ENCODE peak calls at places on chromosomes 2 and 18, in eight cellular contexts. D is iris pigment epithelial cell; S is stomach; M is left lobe of liver; V is HEK293T; C is naive B cell; B is glutamatergic neuron; Y is effector memory CD4-positive, alpha-beta T cell. W is an unnamed sample.
A peak's percentile ranks its signal among the peaks of the same experiment; 100 is the strongest.

GRCh38 chr2:168244318-168244717 is 3.1 kb downstream of the STK39 start:
- DNase-seq in D (peak; percentile 44), S (peak; percentile 52), M (no peak), V (peak; percentile 57), C (no peak), B (peak; percentile 40), Y (no peak), W (no peak)

GRCh38 chr2:216930716-216931115 is 70.9 kb upstream of the TNP1 start:
- DNase-seq in D (no peak), S (no peak), M (no peak), V (no peak), C (no peak), B (no peak), Y (no peak), W (no peak)

GRCh38 chr2:54574860-54575247 is 118.7 kb downstream of the SPTBN1 start:
- DNase-seq in D (no peak), S (no peak), M (no peak), V (no peak), C (no peak), B (no peak), Y (no peak), W (no peak)

GRCh38 chr18:57819671-57820460 is 16.8 kb upstream of the ATP8B1 start:
- DNase-seq in D (peak; percentile 94), S (peak; percentile 83), M (peak; percentile 77), V (peak; percentile 33), C (no peak), B (no peak), Y (no peak), W (no peak)

GRCh38 chr2:212052412-212053159 is 486.0 kb downstream of the ERBB4 start:
- DNase-seq in D (peak; percentile 91), S (no peak), M (no peak), V (no peak), C (no peak), B (no peak), Y (no peak), W (no peak)

GRCh38 chr18:49899647-49900330 is 86.5 kb upstream of the ACAA2 start:
- DNase-seq in D (no peak), S (no peak), M (no peak), V (no peak), C (no peak), B (peak; percentile 35), Y (no peak), W (no peak)

GRCh38 chr18:37476611-37477295 is 88.8 kb downstream of the CELF4 start:
- DNase-seq in D (no peak), S (no peak), M (no peak), V (no peak), C (no peak), B (no peak), Y (no peak), W (no peak)

GRCh38 chr2:200275281-200276103 is 31.0 kb upstream of the SPATS2L start:
- DNase-seq in D (no peak), S (no peak), M (no peak), V (no peak), C (no peak), B (no peak), Y (no peak), W (no peak)

GRCh38 chr2:109440507-109441156 is 173.1 kb downstream of the SEPTIN10 start:
- DNase-seq in D (peak; percentile 54), S (no peak), M (no peak), V (no peak), C (no peak), B (no peak), Y (no peak), W (no peak)

GRCh38 chr2:105537466-105537865 is 138.6 kb upstream of the FHL2 start:
- DNase-seq in D (no peak), S (no peak), M (no peak), V (no peak), C (no peak), B (no peak), Y (no peak), W (no peak)

W was measured in posterior cingulate gyrus.